ENCODE peak calls at places on chromosomes 7 and 10, in six cellular contexts. One of them, this sample, is unnamed.
A peak's percentile ranks its signal among the peaks of the same experiment; 100 is the strongest.

GRCh38 chr10:130364631-130365030 is 228.4 kb downstream of the GLRX3 start:
- DNase-seq in CD8-positive, alpha-beta T cell: no peak
- DNase-seq in tibial nerve: no peak
- DNase-seq in psoas muscle: no peak
- DNase-seq in uterus: no peak
- DNase-seq in foreskin keratinocyte: no peak
- DNase-seq in this sample: no peak

GRCh38 chr10:61554925-61555324 is 101.7 kb upstream of the TMEM26 start:
- DNase-seq in CD8-positive, alpha-beta T cell: no peak
- DNase-seq in tibial nerve: no peak
- DNase-seq in psoas muscle: no peak
- DNase-seq in uterus: no peak
- DNase-seq in foreskin keratinocyte: no peak
- DNase-seq in this sample: no peak

GRCh38 chr7:55111007-55111406 is 92.2 kb downstream of the EGFR start:
- DNase-seq in CD8-positive, alpha-beta T cell: no peak
- DNase-seq in tibial nerve: no peak
- DNase-seq in psoas muscle: no peak
- DNase-seq in uterus: no peak
- DNase-seq in foreskin keratinocyte: peak; percentile 79
- DNase-seq in this sample: no peak

GRCh38 chr7:148398844-148399365 is 191.7 kb upstream of the C7orf33 start:
- DNase-seq in CD8-positive, alpha-beta T cell: no peak
- DNase-seq in tibial nerve: no peak
- DNase-seq in psoas muscle: no peak
- DNase-seq in uterus: no peak
- DNase-seq in foreskin keratinocyte: peak; percentile 46
- DNase-seq in this sample: peak; percentile 8

GRCh38 chr10:5840314-5841307 is 27.4 kb upstream of the GDI2 start:
- DNase-seq in CD8-positive, alpha-beta T cell: no peak
- DNase-seq in tibial nerve: peak; percentile 50
- DNase-seq in psoas muscle: peak; percentile 85
- DNase-seq in uterus: no peak
- DNase-seq in foreskin keratinocyte: no peak
- DNase-seq in this sample: no peak

GRCh38 chr7:40715053-40715430 is 580.2 kb downstream of the SUGCT start:
- DNase-seq in CD8-positive, alpha-beta T cell: no peak
- DNase-seq in tibial nerve: no peak
- DNase-seq in psoas muscle: no peak
- DNase-seq in uterus: no peak
- DNase-seq in foreskin keratinocyte: no peak
- DNase-seq in this sample: no peak

GRCh38 chr7:71682841-71683341 is 550.9 kb downstream of the GALNT17 start:
- DNase-seq in CD8-positive, alpha-beta T cell: no peak
- DNase-seq in tibial nerve: no peak
- DNase-seq in psoas muscle: no peak
- DNase-seq in uterus: no peak
- DNase-seq in foreskin keratinocyte: no peak
- DNase-seq in this sample: no peak

GRCh38 chr10:93465806-93466675 is 16.1 kb downstream of the MYOF start:
- DNase-seq in CD8-positive, alpha-beta T cell: no peak
- DNase-seq in tibial nerve: peak; percentile 64
- DNase-seq in psoas muscle: peak; percentile 78
- DNase-seq in uterus: peak; percentile 75
- DNase-seq in foreskin keratinocyte: peak; percentile 98
- DNase-seq in this sample: peak; percentile 96

GRCh38 chr7:98470131-98470985 is 69.5 kb upstream of the BAIAP2L1 start:
- DNase-seq in CD8-positive, alpha-beta T cell: peak; percentile 17
- DNase-seq in tibial nerve: no peak
- DNase-seq in psoas muscle: no peak
- DNase-seq in uterus: no peak
- DNase-seq in foreskin keratinocyte: no peak
- DNase-seq in this sample: peak; percentile 74

GRCh38 chr7:113113912-113114311 is 4.4 kb downstream of the SMIM30 start:
- DNase-seq in CD8-positive, alpha-beta T cell: no peak
- DNase-seq in tibial nerve: no peak
- DNase-seq in psoas muscle: no peak
- DNase-seq in uterus: no peak
- DNase-seq in foreskin keratinocyte: no peak
- DNase-seq in this sample: no peak

GRCh38 chr10:47383254-47384147 is 592 bp downstream of the ZNF488 start:
- DNase-seq in CD8-positive, alpha-beta T cell: no peak
- DNase-seq in tibial nerve: no peak
- DNase-seq in psoas muscle: no peak
- DNase-seq in uterus: no peak
- DNase-seq in foreskin keratinocyte: no peak
- DNase-seq in this sample: peak; percentile 20

GRCh38 chr10:93462881-93463280 is 19.3 kb downstream of the MYOF start:
- DNase-seq in CD8-positive, alpha-beta T cell: no peak
- DNase-seq in tibial nerve: no peak
- DNase-seq in psoas muscle: no peak
- DNase-seq in uterus: no peak
- DNase-seq in foreskin keratinocyte: peak; percentile 75
- DNase-seq in this sample: peak; percentile 61

GRCh38 chr10:72250666-72251065 is 23.1 kb upstream of the DDIT4 start:
- DNase-seq in CD8-positive, alpha-beta T cell: no peak
- DNase-seq in tibial nerve: peak; percentile 38
- DNase-seq in psoas muscle: peak; percentile 79
- DNase-seq in uterus: peak; percentile 80
- DNase-seq in foreskin keratinocyte: no peak
- DNase-seq in this sample: no peak

GRCh38 chr10:76278811-76279460 is 847.5 kb downstream of the LRMDA start:
- DNase-seq in CD8-positive, alpha-beta T cell: no peak
- DNase-seq in tibial nerve: no peak
- DNase-seq in psoas muscle: no peak
- DNase-seq in uterus: no peak
- DNase-seq in foreskin keratinocyte: no peak
- DNase-seq in this sample: no peak

GRCh38 chr10:58435297-58435696 is 50.1 kb downstream of the TFAM start:
- DNase-seq in CD8-positive, alpha-beta T cell: no peak
- DNase-seq in tibial nerve: no peak
- DNase-seq in psoas muscle: peak; percentile 53
- DNase-seq in uterus: no peak
- DNase-seq in foreskin keratinocyte: no peak
- DNase-seq in this sample: peak; percentile 64
- TF ChIP-seq CTCF in CD8-positive, alpha-beta T cell: no peak
- TF ChIP-seq CTCF in tibial nerve: no peak
- TF ChIP-seq CTCF in psoas muscle: no peak
- TF ChIP-seq CTCF in uterus: no peak
- TF ChIP-seq CTCF in foreskin keratinocyte: peak; percentile 56
- TF ChIP-seq CTCF in this sample: no peak

GRCh38 chr10:126905776-126906703 is 812 bp downstream of the DOCK1 start:
- DNase-seq in CD8-positive, alpha-beta T cell: no peak
- DNase-seq in tibial nerve: no peak
- DNase-seq in psoas muscle: no peak
- DNase-seq in uterus: peak; percentile 25
- DNase-seq in foreskin keratinocyte: no peak
- DNase-seq in this sample: peak; percentile 42

GRCh38 chr10:126904807-126905686 is at the start of gene DOCK1:
- DNase-seq in CD8-positive, alpha-beta T cell: no peak
- DNase-seq in tibial nerve: peak; percentile 33
- DNase-seq in psoas muscle: peak; percentile 73
- DNase-seq in uterus: peak; percentile 63
- DNase-seq in foreskin keratinocyte: no peak
- DNase-seq in this sample: peak; percentile 86

GRCh38 chr10:126908225-126908624 is 3.0 kb downstream of the DOCK1 start:
- DNase-seq in CD8-positive, alpha-beta T cell: no peak
- DNase-seq in tibial nerve: no peak
- DNase-seq in psoas muscle: no peak
- DNase-seq in uterus: no peak
- DNase-seq in foreskin keratinocyte: no peak
- DNase-seq in this sample: no peak

GRCh38 chr10:126907423-126907970 is 2.3 kb downstream of the DOCK1 start:
- DNase-seq in CD8-positive, alpha-beta T cell: no peak
- DNase-seq in tibial nerve: no peak
- DNase-seq in psoas muscle: no peak
- DNase-seq in uterus: no peak
- DNase-seq in foreskin keratinocyte: no peak
- DNase-seq in this sample: no peak

DNA sequence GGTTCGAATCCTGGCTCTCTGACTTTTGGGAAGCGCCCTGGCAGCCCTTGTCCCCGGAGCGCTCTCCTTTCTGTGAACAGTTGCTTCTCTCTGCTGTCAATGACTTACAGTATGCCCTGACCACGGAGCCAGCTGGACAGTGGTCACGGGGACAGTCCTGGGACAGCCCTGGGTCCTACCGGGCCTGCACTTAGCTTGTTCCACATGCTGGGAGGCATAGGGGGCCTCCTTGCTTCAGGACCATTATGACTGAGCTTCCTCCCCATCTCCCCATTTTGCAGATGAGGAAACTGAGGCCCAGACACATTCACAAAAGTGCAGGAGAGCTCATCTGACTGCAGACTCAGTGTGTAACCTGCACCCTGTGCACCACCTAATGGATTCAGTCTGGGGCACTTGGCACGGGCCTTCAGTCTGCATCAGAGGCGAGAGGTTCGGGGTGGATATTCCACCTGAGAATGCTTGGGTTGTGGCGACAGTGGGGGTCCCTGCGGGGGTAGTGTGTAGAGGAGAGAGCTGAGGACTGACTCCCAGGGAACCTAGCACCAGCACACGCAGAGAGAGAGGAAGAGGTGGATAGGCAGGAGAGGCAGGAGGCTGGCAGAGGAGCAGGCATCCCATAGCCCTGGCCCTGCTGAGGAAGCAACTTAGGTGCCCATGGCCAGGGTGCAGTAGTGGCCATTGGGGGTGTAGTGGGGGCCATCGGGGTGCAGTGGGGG is 1.6 kb downstream of the DOCK1 start:
- DNase-seq in CD8-positive, alpha-beta T cell: no peak
- DNase-seq in tibial nerve: no peak
- DNase-seq in psoas muscle: no peak
- DNase-seq in uterus: no peak
- DNase-seq in foreskin keratinocyte: no peak
- DNase-seq in this sample: no peak
- H3K27ac ChIP-seq in CD8-positive, alpha-beta T cell: no peak overlapping the region
- H3K27ac ChIP-seq in tibial nerve: peak overlapping the region; percentile 87
- H3K27ac ChIP-seq in psoas muscle: no peak overlapping the region
- H3K27ac ChIP-seq in uterus: peak overlapping the region; percentile 86
- H3K27ac ChIP-seq in foreskin keratinocyte: no peak overlapping the region
- H3K27ac ChIP-seq in this sample: peak overlapping the region; percentile 71

GRCh38 chr10:29861811-29862505 is 197.4 kb downstream of the JCAD start:
- DNase-seq in CD8-positive, alpha-beta T cell: no peak
- DNase-seq in tibial nerve: no peak
- DNase-seq in psoas muscle: no peak
- DNase-seq in uterus: no peak
- DNase-seq in foreskin keratinocyte: no peak
- DNase-seq in this sample: no peak

GRCh38 chr10:29857843-29858242 is 201.5 kb downstream of the JCAD start:
- DNase-seq in CD8-positive, alpha-beta T cell: no peak
- DNase-seq in tibial nerve: no peak
- DNase-seq in psoas muscle: no peak
- DNase-seq in uterus: no peak
- DNase-seq in foreskin keratinocyte: no peak
- DNase-seq in this sample: no peak

GRCh38 chr10:29858352-29859267 is 200.8 kb downstream of the JCAD start:
- DNase-seq in CD8-positive, alpha-beta T cell: no peak
- DNase-seq in tibial nerve: no peak
- DNase-seq in psoas muscle: peak; percentile 86
- DNase-seq in uterus: peak; percentile 63
- DNase-seq in foreskin keratinocyte: peak; percentile 45
- DNase-seq in this sample: peak; percentile 71

GRCh38 chr10:29860159-29860558 is 199.2 kb downstream of the JCAD start:
- DNase-seq in CD8-positive, alpha-beta T cell: no peak
- DNase-seq in tibial nerve: no peak
- DNase-seq in psoas muscle: no peak
- DNase-seq in uterus: no peak
- DNase-seq in foreskin keratinocyte: peak; percentile 83
- DNase-seq in this sample: no peak

GRCh38 chr10:29859521-29860130 is 199.8 kb downstream of the JCAD start:
- DNase-seq in CD8-positive, alpha-beta T cell: no peak
- DNase-seq in tibial nerve: no peak
- DNase-seq in psoas muscle: no peak
- DNase-seq in uterus: no peak
- DNase-seq in foreskin keratinocyte: peak; percentile 73
- DNase-seq in this sample: no peak
- TF ChIP-seq CTCF in CD8-positive, alpha-beta T cell: no peak
- TF ChIP-seq CTCF in tibial nerve: no peak
- TF ChIP-seq CTCF in psoas muscle: no peak
- TF ChIP-seq CTCF in uterus: no peak
- TF ChIP-seq CTCF in foreskin keratinocyte: no peak
- TF ChIP-seq CTCF in this sample: no peak

GRCh38 chr7:121480058-121480457 is 84.0 kb upstream of the FAM3C start:
- DNase-seq in CD8-positive, alpha-beta T cell: no peak
- DNase-seq in tibial nerve: no peak
- DNase-seq in psoas muscle: no peak
- DNase-seq in uterus: no peak
- DNase-seq in foreskin keratinocyte: no peak
- DNase-seq in this sample: no peak

GRCh38 chr7:121479466-121479865 is 83.4 kb upstream of the FAM3C start:
- DNase-seq in CD8-positive, alpha-beta T cell: no peak
- DNase-seq in tibial nerve: no peak
- DNase-seq in psoas muscle: no peak
- DNase-seq in uterus: no peak
- DNase-seq in foreskin keratinocyte: no peak
- DNase-seq in this sample: no peak

GRCh38 chr7:121473645-121474300 is 77.7 kb upstream of the FAM3C start:
- DNase-seq in CD8-positive, alpha-beta T cell: no peak
- DNase-seq in tibial nerve: no peak
- DNase-seq in psoas muscle: no peak
- DNase-seq in uterus: no peak
- DNase-seq in foreskin keratinocyte: no peak
- DNase-seq in this sample: no peak

GRCh38 chr7:121474301-121474673 is 78.2 kb upstream of the FAM3C start:
- DNase-seq in CD8-positive, alpha-beta T cell: no peak
- DNase-seq in tibial nerve: no peak
- DNase-seq in psoas muscle: no peak
- DNase-seq in uterus: no peak
- DNase-seq in foreskin keratinocyte: no peak
- DNase-seq in this sample: no peak

GRCh38 chr7:121475806-121476205 is 79.7 kb upstream of the FAM3C start:
- DNase-seq in CD8-positive, alpha-beta T cell: no peak
- DNase-seq in tibial nerve: no peak
- DNase-seq in psoas muscle: no peak
- DNase-seq in uterus: peak; percentile 68
- DNase-seq in foreskin keratinocyte: no peak
- DNase-seq in this sample: no peak
- H3K27ac ChIP-seq in CD8-positive, alpha-beta T cell: no peak overlapping the region
- H3K27ac ChIP-seq in tibial nerve: no peak overlapping the region
- H3K27ac ChIP-seq in psoas muscle: no peak overlapping the region
- H3K27ac ChIP-seq in uterus: peak overlapping the region; percentile 27
- H3K27ac ChIP-seq in foreskin keratinocyte: no peak overlapping the region
- H3K27ac ChIP-seq in this sample: no peak overlapping the region

DNA sequence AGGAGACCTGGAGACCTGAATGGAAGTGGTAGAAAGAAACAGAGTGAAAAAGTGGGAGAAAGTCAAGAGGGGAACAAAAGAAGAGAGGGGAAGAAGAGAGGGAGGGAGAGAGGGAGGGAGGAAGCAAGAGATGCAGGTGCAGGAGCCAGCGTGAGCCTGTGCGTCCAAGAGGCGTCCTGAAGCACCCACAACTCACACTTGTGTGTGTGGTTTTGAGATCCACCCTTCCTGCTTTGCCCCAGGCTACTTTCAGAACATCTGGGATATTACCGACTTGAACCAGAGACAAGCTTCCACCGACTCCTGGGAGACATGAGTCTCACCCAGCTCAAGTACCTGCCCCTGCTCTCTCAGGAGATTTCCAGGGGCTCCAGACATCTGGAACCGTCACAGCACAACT is 9.8 kb downstream of the AFAP1L2 start:
- DNase-seq in CD8-positive, alpha-beta T cell: no peak
- DNase-seq in tibial nerve: no peak
- DNase-seq in psoas muscle: no peak
- DNase-seq in uterus: no peak
- DNase-seq in foreskin keratinocyte: peak; percentile 78
- DNase-seq in this sample: no peak
- TF ChIP-seq CTCF in CD8-positive, alpha-beta T cell: no peak
- TF ChIP-seq CTCF in tibial nerve: no peak
- TF ChIP-seq CTCF in psoas muscle: no peak
- TF ChIP-seq CTCF in uterus: no peak
- TF ChIP-seq CTCF in foreskin keratinocyte: no peak
- TF ChIP-seq CTCF in this sample: no peak

This sample was measured in RWPE1.